ENCODE peak calls at places on chromosome 19, in nine cellular contexts. J is CD4-positive, alpha-beta memory T cell; W is mucosa of descending colon; P is activated CD4-positive, alpha-beta T cell treated with anti-CD3 and anti-CD28 coated beads, Interleukin-2, amount 50 U/mL, for 24 hours; I is endothelial cell; D is NCI-H2081; H is SK-N-SH; V is amygdala; M is midbrain. Y is an unnamed sample.

GRCh38 chr19:33293255-33294057 is 8.9 kb downstream of the CEBPA start:
- DNase-seq in D (peak), H (no peak), I (no peak), P (no peak), W (peak), V (no peak), J (no peak), M (no peak), Y (peak)

GRCh38 chr19:48900477-48901452 is 653 bp downstream of the NUCB1 start:
- DNase-seq in J (peak), W (no peak), I (no peak), D (no peak), H (peak), V (no peak), M (peak), P (no peak), Y (peak)

GRCh38 chr19:13149628-13150186 is 468 bp downstream of the STX10 start:
- DNase-seq in H (peak), D (peak), W (no peak), M (no peak), J (no peak), I (peak), V (no peak), P (no peak), Y (peak)

GRCh38 chr19:53538378-53539109 is 599 bp downstream of the ZNF331 start:
- DNase-seq in H (no peak), W (no peak), D (no peak), I (no peak), M (no peak), P (no peak), J (no peak), V (no peak), Y (no peak)

GRCh38 chr19:58380037-58380735 is 644 bp downstream of the ZNF837 start:
- DNase-seq in I (no peak), H (no peak), P (no peak), M (peak), V (no peak), J (no peak), D (no peak), W (no peak), Y (no peak)

GRCh38 chr19:49896863-49897621 is at the start of gene IL4I1:
- DNase-seq in D (no peak), W (peak), V (no peak), I (no peak), P (peak), M (peak), H (no peak), J (peak), Y (peak)

GRCh38 chr19:56525214-56525860 is 13.4 kb upstream of the ZFP28 start:
- DNase-seq in W (no peak), M (no peak), D (no peak), V (no peak), J (no peak), H (no peak), I (no peak), P (no peak), Y (no peak)

GRCh38 chr19:39093761-39094160 is 9.6 kb downstream of the ACP7 start:
- DNase-seq in J (no peak), I (no peak), V (no peak), D (no peak), W (no peak), M (no peak), H (no peak), P (no peak), Y (no peak)

GRCh38 chr19:11195169-11195568 is 2.2 kb downstream of the KANK2 start:
- DNase-seq in D (peak), W (no peak), P (no peak), V (no peak), H (no peak), J (no peak), I (no peak), M (no peak), Y (no peak)

GRCh38 chr19:35105411-35106290 is 10.0 kb upstream of the FXYD3 start:
- DNase-seq in P (no peak), M (no peak), V (no peak), H (no peak), J (no peak), W (no peak), I (no peak), D (no peak), Y (no peak)

GRCh38 chr19:35029737-35030256 is 473 bp upstream of the SCN1B start:
- DNase-seq in V (no peak), P (no peak), M (no peak), J (no peak), D (no peak), H (peak), W (no peak), I (no peak), Y (no peak)

GRCh38 chr19:35043906-35044305 is 2.4 kb downstream of the HPN start:
- DNase-seq in V (no peak), J (no peak), D (no peak), M (no peak), P (no peak), H (no peak), I (no peak), W (no peak), Y (no peak)

GRCh38 chr19:5894704-5895349 is 8.8 kb downstream of the NDUFA11 start:
- DNase-seq in V (no peak), J (no peak), W (no peak), D (no peak), I (no peak), P (no peak), H (peak), M (no peak), Y (no peak)

GRCh38 chr19:35083678-35084077 is 31.9 kb upstream of the FXYD3 start:
- DNase-seq in W (no peak), V (no peak), H (no peak), D (no peak), J (no peak), P (no peak), M (no peak), I (no peak), Y (no peak)

GRCh38 chr19:34662919-34663318 is 14.0 kb downstream of the SCGB2B2 start:
- DNase-seq in J (peak), M (peak), I (peak), V (no peak), P (peak), W (peak), H (peak), D (no peak), Y (no peak)

GRCh38 chr19:35063940-35064818 is 22.7 kb downstream of the HPN start:
- DNase-seq in P (peak), I (no peak), W (no peak), J (no peak), M (no peak), H (no peak), V (no peak), D (no peak), Y (no peak)

GRCh38 chr19:33621065-33621785 is 528 bp upstream of the CHST8 start:
- DNase-seq in V (no peak), P (no peak), J (no peak), D (no peak), M (no peak), I (peak), W (no peak), H (no peak), Y (peak)

GRCh38 chr19:36213793-36214387 is 575 bp downstream of the ZNF565 start:
- DNase-seq in H (no peak), W (no peak), M (no peak), D (no peak), J (no peak), V (no peak), P (peak), I (no peak), Y (no peak)

GRCh38 chr19:51203941-51204720 is 20.7 kb upstream of the CD33 start:
- DNase-seq in P (no peak), J (no peak), V (no peak), I (no peak), D (no peak), M (no peak), W (peak), H (no peak), Y (no peak)

GRCh38 chr19:48962029-48962848 is 2.9 kb upstream of the FTL start:
- DNase-seq in M (peak), H (no peak), J (no peak), I (no peak), D (no peak), W (peak), V (no peak), P (no peak), Y (peak)

GRCh38 chr19:16085115-16085514 is 8.8 kb downstream of the TPM4 start:
- DNase-seq in D (no peak), M (no peak), V (no peak), W (no peak), P (no peak), J (no peak), I (no peak), H (no peak), Y (no peak)

GRCh38 chr19:38321646-38322323 is 2.1 kb downstream of the KCNK6 start:
- DNase-seq in H (no peak), P (no peak), D (no peak), M (no peak), J (no peak), V (no peak), W (no peak), I (no peak), Y (no peak)

Y was measured in spleen.